ENCODE peak calls at places on chromosome 19, in eight cellular contexts. J is neural crest cell; G is GM23338; O is HL-60; S is GOT3; Z is left cardiac atrium; Q is CD4-positive, alpha-beta T cell; M is body of pancreas. R is an unnamed sample.
A peak's percentile ranks its signal among the peaks of the same experiment; 100 is the strongest.

GRCh38 chr19:47232422-47233211 is 1.6 kb upstream of the BBC3 start:
- DNase-seq in J (no peak), G (no peak), O (no peak), S (peak; percentile 24), Z (no peak), Q (no peak), M (peak; percentile 31), R (no peak)

GRCh38 chr19:7977021-7977722 is 28.3 kb downstream of the ELAVL1 start:
- DNase-seq in J (no peak), G (no peak), O (no peak), S (no peak), Z (no peak), Q (no peak), M (no peak), R (no peak)

GRCh38 chr19:28519950-28520861 is 692.7 kb downstream of the UQCRFS1 start:
- DNase-seq in J (no peak), G (no peak), O (no peak), S (no peak), Z (no peak), Q (no peak), M (peak; percentile 56), R (no peak)

GRCh38 chr19:21326169-21326568 is 3.0 kb downstream of the ZNF708 start:
- DNase-seq in J (no peak), G (no peak), O (no peak), S (no peak), Z (no peak), Q (no peak), M (no peak), R (no peak)

GRCh38 chr19:33440241-33440640 is 66.7 kb downstream of the CEBPG start:
- DNase-seq in J (no peak), G (no peak), O (no peak), S (no peak), Z (peak; percentile 3), Q (no peak), M (no peak), R (no peak)

GRCh38 chr19:15304140-15304705 is 28.1 kb downstream of the BRD4 start:
- DNase-seq in J (no peak), G (no peak), O (no peak), S (no peak), Z (no peak), Q (no peak), M (no peak), R (no peak)

GRCh38 chr19:58196911-58197616 is 14.2 kb downstream of the ZNF274 start:
- DNase-seq in J (no peak), G (peak; percentile 12), O (peak; percentile 9), S (no peak), Z (no peak), Q (no peak), M (no peak), R (peak; percentile 1)

GRCh38 chr19:39078436-39079200 is 5.5 kb upstream of the ACP7 start:
- DNase-seq in J (no peak), G (no peak), O (no peak), S (peak; percentile 15), Z (no peak), Q (no peak), M (no peak), R (peak; percentile 87)

GRCh38 chr19:46373573-46374359 is 26.9 kb downstream of the PPP5C start:
- DNase-seq in J (no peak), G (peak; percentile 80), O (no peak), S (no peak), Z (peak; percentile 75), Q (no peak), M (peak; percentile 96), R (peak; percentile 32)

GRCh38 chr19:8004723-8005513 is 523 bp downstream of the ELAVL1 start:
- DNase-seq in J (peak; percentile 9), G (peak; percentile 18), O (peak; percentile 22), S (no peak), Z (peak; percentile 39), Q (no peak), M (no peak), R (no peak)